ENCODE peak calls at places on chromosomes 6 and 20, in four cellular contexts. One of them, this sample, is unnamed.

GRCh38 chr6:47737406-47737805 is 39.0 kb downstream of the ADGRF4 start:
- DNase-seq in HepG2: no peak
- DNase-seq in GM12878: no peak
- DNase-seq in K562: no peak
- DNase-seq in this sample: no peak

GRCh38 chr6:5152417-5152816 is 67.3 kb downstream of the PPP1R3G start:
- DNase-seq in GM12878: no peak
- DNase-seq in HepG2: no peak
- DNase-seq in K562: no peak
- DNase-seq in this sample: no peak

GRCh38 chr6:51019785-51020184 is 201.1 kb downstream of the TFAP2B start:
- DNase-seq in K562: no peak
- DNase-seq in HepG2: no peak
- DNase-seq in GM12878: no peak
- DNase-seq in this sample: no peak

GRCh38 chr20:21125072-21125848 is 622 bp upstream of the KIZ start:
- DNase-seq in GM12878: no peak
- DNase-seq in K562: no peak
- DNase-seq in HepG2: peak; percentile 88
- DNase-seq in this sample: peak; percentile 88

GRCh38 chr20:32971703-32972161 is 32.5 kb downstream of the SUN5 start:
- DNase-seq in GM12878: peak; percentile 20
- DNase-seq in K562: no peak
- DNase-seq in HepG2: no peak
- DNase-seq in this sample: no peak

GRCh38 chr6:43213431-43213830 is 15.8 kb downstream of the DNPH1 start:
- DNase-seq in K562: no peak
- DNase-seq in GM12878: no peak
- DNase-seq in HepG2: no peak
- DNase-seq in this sample: no peak

GRCh38 chr6:45959534-45960195 is 56.0 kb downstream of the CLIC5 start:
- DNase-seq in HepG2: no peak
- DNase-seq in GM12878: no peak
- DNase-seq in K562: no peak
- DNase-seq in this sample: no peak

GRCh38 chr6:6683964-6684363 is 95.4 kb downstream of the LY86 start:
- DNase-seq in GM12878: no peak
- DNase-seq in K562: no peak
- DNase-seq in HepG2: peak; percentile 77
- DNase-seq in this sample: no peak

GRCh38 chr20:33518071-33518470 is 28.2 kb downstream of the CBFA2T2 start:
- DNase-seq in K562: no peak
- DNase-seq in GM12878: no peak
- DNase-seq in HepG2: no peak
- DNase-seq in this sample: no peak

GRCh38 chr20:39853664-39854063 is 835.4 kb downstream of the MAFB start:
- DNase-seq in K562: no peak
- DNase-seq in HepG2: no peak
- DNase-seq in GM12878: peak; percentile 24
- DNase-seq in this sample: no peak

GRCh38 chr20:5947276-5947675 is 3.1 kb downstream of the TRMT6 start:
- DNase-seq in HepG2: no peak
- DNase-seq in K562: no peak
- DNase-seq in GM12878: no peak
- DNase-seq in this sample: no peak

GRCh38 chr20:43955244-43956191 is 40.9 kb downstream of the TOX2 start:
- DNase-seq in GM12878: peak; percentile 73
- DNase-seq in K562: no peak
- DNase-seq in HepG2: no peak
- DNase-seq in this sample: peak; percentile 79

GRCh38 chr6:71338540-71339316 is 50.1 kb downstream of the OGFRL1 start:
- DNase-seq in GM12878: no peak
- DNase-seq in HepG2: no peak
- DNase-seq in K562: no peak
- DNase-seq in this sample: no peak
- TF ChIP-seq EP300 in GM12878: no peak
- TF ChIP-seq EP300 in HepG2: no peak
- TF ChIP-seq EP300 in K562: no peak
- TF ChIP-seq EP300 in this sample: no peak

DNA sequence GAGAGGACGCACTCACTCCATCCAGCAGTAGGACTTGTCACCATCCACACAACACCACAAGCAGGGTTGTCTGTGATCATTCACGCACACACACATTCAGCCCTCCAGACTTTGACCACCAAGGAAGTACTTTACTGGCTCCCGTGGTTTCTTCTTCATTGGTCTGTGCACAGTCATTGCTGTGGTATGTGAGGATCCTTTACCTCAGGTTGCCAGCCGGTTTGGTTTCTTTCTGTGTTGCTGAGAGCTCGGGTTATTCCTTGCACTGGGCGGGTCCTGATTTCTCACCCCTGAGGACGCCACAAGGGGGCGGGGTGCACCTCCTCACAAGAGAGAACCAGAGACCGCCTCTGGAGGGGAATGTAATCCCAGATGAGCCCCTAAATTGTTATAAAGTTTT is 11.2 kb downstream of the SLC35A1 start:
- DNase-seq in HepG2: peak; percentile 13
- DNase-seq in GM12878: no peak
- DNase-seq in K562: peak; percentile 38
- DNase-seq in this sample: no peak
- TF ChIP-seq KDM1A in HepG2: no peak
- TF ChIP-seq KDM1A in GM12878: no peak
- TF ChIP-seq KDM1A in K562: no peak
- TF ChIP-seq KDM1A in this sample: no peak

GRCh38 chr6:56594699-56595098 is 48.0 kb downstream of the DST start:
- DNase-seq in GM12878: peak; percentile 24
- DNase-seq in HepG2: no peak
- DNase-seq in K562: no peak
- DNase-seq in this sample: no peak

GRCh38 chr6:56595490-56596122 is 47.1 kb downstream of the DST start:
- DNase-seq in K562: peak; percentile 46
- DNase-seq in GM12878: peak; percentile 31
- DNase-seq in HepG2: peak; percentile 43
- DNase-seq in this sample: peak; percentile 8

GRCh38 chr6:56593801-56594318 is 48.8 kb downstream of the DST start:
- DNase-seq in GM12878: peak; percentile 93
- DNase-seq in K562: no peak
- DNase-seq in HepG2: no peak
- DNase-seq in this sample: no peak
- TF ChIP-seq BHLHE40 in GM12878: peak; percentile 79
- TF ChIP-seq BHLHE40 in K562: no peak
- TF ChIP-seq BHLHE40 in HepG2: no peak
- TF ChIP-seq BHLHE40 in this sample: no peak

DNA sequence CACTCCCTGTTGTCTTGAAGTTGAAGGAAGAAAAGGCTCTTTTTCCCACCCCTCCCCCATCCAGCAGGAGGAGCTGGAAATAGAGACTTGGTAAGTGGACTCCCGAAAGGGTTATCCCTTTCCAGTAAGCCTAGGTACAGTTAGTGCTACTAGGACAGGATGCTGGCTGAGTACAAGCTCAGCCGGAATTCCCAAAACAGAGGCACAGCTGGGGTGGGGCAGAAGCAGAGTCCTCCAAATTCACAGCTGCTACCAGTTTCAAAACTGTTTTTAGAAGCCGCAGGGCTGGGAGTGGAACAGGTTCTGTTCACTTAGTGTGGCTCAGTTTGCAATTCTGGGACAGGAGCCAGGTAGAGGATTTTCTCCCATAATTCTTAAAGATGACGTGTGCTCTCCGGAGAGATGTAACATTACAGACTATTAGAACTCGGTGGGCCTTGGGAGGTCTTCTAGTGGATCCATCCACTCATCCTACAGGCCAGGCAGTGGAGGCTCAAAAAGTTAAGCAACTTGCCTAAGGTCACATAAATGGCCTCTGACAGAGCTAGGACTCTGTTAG is 19.0 kb upstream of the UTRN start:
- DNase-seq in GM12878: no peak
- DNase-seq in HepG2: no peak
- DNase-seq in K562: no peak
- DNase-seq in this sample: peak; percentile 83
- TF ChIP-seq EP300 in GM12878: no peak
- TF ChIP-seq EP300 in HepG2: no peak
- TF ChIP-seq EP300 in K562: no peak
- TF ChIP-seq EP300 in this sample: no peak

DNA sequence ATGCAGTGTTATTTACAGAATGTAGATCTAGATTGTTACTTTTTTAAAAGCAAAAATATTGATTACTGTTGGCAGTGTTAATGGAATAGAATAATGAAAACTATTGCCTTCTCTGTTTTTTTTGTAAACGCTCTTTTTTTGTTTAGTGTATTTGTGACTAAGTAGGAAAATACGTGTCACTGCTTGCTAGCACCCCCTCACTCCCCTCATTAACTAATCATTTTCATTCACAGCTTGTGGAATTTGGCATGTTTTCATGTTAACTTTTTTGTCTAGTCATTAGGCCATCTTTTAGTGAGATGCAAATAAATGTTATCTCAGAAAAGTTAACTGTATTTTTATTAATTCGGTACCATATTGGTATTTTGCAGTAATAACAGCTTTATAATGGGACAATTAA is 29.8 kb downstream of the ADGRG6 start:
- DNase-seq in HepG2: no peak
- DNase-seq in GM12878: no peak
- DNase-seq in K562: no peak
- DNase-seq in this sample: no peak
- TF ChIP-seq KDM1A in HepG2: no peak
- TF ChIP-seq KDM1A in GM12878: no peak
- TF ChIP-seq KDM1A in K562: no peak
- TF ChIP-seq KDM1A in this sample: no peak

GRCh38 chr6:163782436-163783003 is 368.0 kb downstream of the QKI start:
- DNase-seq in K562: no peak
- DNase-seq in GM12878: peak; percentile 25
- DNase-seq in HepG2: no peak
- DNase-seq in this sample: no peak
- TF ChIP-seq BHLHE40 in K562: no peak
- TF ChIP-seq BHLHE40 in GM12878: no peak
- TF ChIP-seq BHLHE40 in HepG2: no peak
- TF ChIP-seq BHLHE40 in this sample: no peak

GRCh38 chr6:65081713-65082210 is 625.3 kb downstream of the EYS start:
- DNase-seq in HepG2: no peak
- DNase-seq in K562: no peak
- DNase-seq in GM12878: no peak
- DNase-seq in this sample: no peak
- TF ChIP-seq EP300 in HepG2: no peak
- TF ChIP-seq EP300 in K562: no peak
- TF ChIP-seq EP300 in GM12878: no peak
- TF ChIP-seq EP300 in this sample: no peak

This sample was measured in A549.